ENCODE peak calls at places on chromosomes 6 and 20, in seven cellular contexts. R, H, W, P, N, K and I are unnamed samples.

GRCh38 chr6:148747145-148747492 is 289 bp downstream of the UST start:
- DNase-seq in W (no peak), H (peak), N (no peak), K (no peak), P (peak), R (peak), I (peak)

GRCh38 chr6:20404641-20405032 is 3.0 kb downstream of the E2F3 start:
- DNase-seq in N (peak), K (peak), P (peak), R (peak), H (peak), W (peak), I (peak)

GRCh38 chr6:37052027-37052628 is 46.7 kb downstream of the FGD2 start:
- DNase-seq in K (no peak), W (no peak), R (no peak), N (no peak), H (no peak), P (no peak), I (no peak)

GRCh38 chr20:37521091-37521771 is at the start of gene NNAT:
- DNase-seq in N (no peak), K (no peak), W (no peak), R (no peak), P (no peak), H (no peak), I (no peak)

GRCh38 chr6:55293116-55293515 is 34.2 kb upstream of the GFRAL start:
- DNase-seq in R (no peak), P (peak), H (peak), W (no peak), K (no peak), N (no peak), I (peak)

GRCh38 chr20:11502051-11502450 is 415.6 kb upstream of the BTBD3 start:
- DNase-seq in N (no peak), W (no peak), K (no peak), R (no peak), H (peak), P (peak), I (no peak)

GRCh38 chr6:134714679-134715078 is 235.2 kb downstream of the ALDH8A1 start:
- DNase-seq in N (no peak), H (peak), P (peak), R (no peak), K (no peak), W (peak), I (peak)

GRCh38 chr20:58888521-58889333 is 36.2 kb downstream of the GNAS start:
- DNase-seq in H (peak), P (peak), W (peak), K (peak), N (peak), R (peak), I (peak)

GRCh38 chr6:11732036-11732545 is 46.5 kb downstream of the ADTRP start:
- DNase-seq in R (no peak), P (peak), K (peak), N (no peak), W (peak), H (peak), I (peak)

GRCh38 chr6:165679326-165679725 is 16.3 kb upstream of the PDE10A start:
- DNase-seq in N (no peak), P (no peak), W (no peak), K (no peak), H (no peak), R (no peak), I (no peak)

GRCh38 chr20:35226775-35227681 is 538 bp downstream of the MMP24 start:
- DNase-seq in N (no peak), W (no peak), H (peak), K (peak), P (peak), R (peak), I (peak)

GRCh38 chr20:33739493-33739892 is 7.7 kb downstream of the ZNF341 start:
- DNase-seq in P (no peak), W (no peak), N (no peak), K (no peak), R (no peak), H (no peak), I (no peak)

GRCh38 chr6:50952092-50952932 is 133.6 kb downstream of the TFAP2B start:
- DNase-seq in H (no peak), K (no peak), W (peak), R (no peak), N (no peak), P (peak), I (peak)

GRCh38 chr6:135976585-135976984 is 125.1 kb downstream of the PDE7B start:
- DNase-seq in H (no peak), R (no peak), P (no peak), W (no peak), K (no peak), N (no peak), I (no peak)

GRCh38 chr20:46970937-46971630 is 76.4 kb downstream of the EYA2 start:
- DNase-seq in W (peak), H (peak), P (peak), N (no peak), R (no peak), K (peak), I (peak)

GRCh38 chr6:11762782-11763459 is 15.7 kb downstream of the ADTRP start:
- DNase-seq in K (no peak), R (no peak), W (no peak), P (peak), H (no peak), N (no peak), I (peak)

GRCh38 chr20:7851031-7851490 is 89.2 kb downstream of the HAO1 start:
- DNase-seq in N (no peak), H (peak), W (peak), R (no peak), P (peak), K (no peak), I (no peak)

GRCh38 chr20:63290677-63291472 is 2.1 kb upstream of the COL20A1 start:
- DNase-seq in N (peak), W (peak), R (peak), K (peak), H (peak), P (peak), I (peak)

GRCh38 chr20:17626217-17627007 is 55.6 kb downstream of the RRBP1 start:
- DNase-seq in P (no peak), R (no peak), N (no peak), H (no peak), W (no peak), K (no peak), I (no peak)

GRCh38 chr6:70651326-70651905 is 16.3 kb upstream of the SMAP1 start:
- DNase-seq in R (peak), N (no peak), P (peak), K (no peak), H (no peak), W (peak), I (no peak)

GRCh38 chr6:14818422-14818884 is 427.4 kb upstream of the JARID2 start:
- DNase-seq in W (no peak), R (no peak), P (peak), K (no peak), H (peak), N (no peak), I (no peak)

GRCh38 chr6:50681213-50681824 is 32.0 kb upstream of the TFAP2D start:
- DNase-seq in H (no peak), P (no peak), N (no peak), W (no peak), R (no peak), K (no peak), I (no peak)

GRCh38 chr20:25000268-25000801 is 7.8 kb upstream of the APMAP start:
- DNase-seq in N (no peak), H (peak), P (peak), W (peak), K (no peak), R (no peak), I (peak)

GRCh38 chr6:81933648-81934047 is 181.2 kb upstream of the TENT5A start:
- DNase-seq in W (no peak), H (no peak), R (no peak), N (no peak), P (peak), K (no peak), I (no peak)

GRCh38 chr6:117389227-117390057 is 36.3 kb downstream of the ROS1 start:
- DNase-seq in K (no peak), N (no peak), R (no peak), P (peak), H (no peak), W (no peak), I (no peak)

GRCh38 chr6:128208078-128208477 is 307.2 kb upstream of the THEMIS start:
- DNase-seq in P (peak), K (no peak), R (no peak), W (peak), H (peak), N (no peak), I (peak)

GRCh38 chr6:32933661-32934085 is 7.2 kb downstream of the HLA-DMB start:
- DNase-seq in P (peak), W (peak), K (peak), R (peak), N (peak), H (peak), I (peak)

GRCh38 chr20:34716921-34717229 is 12.7 kb downstream of the TP53INP2 start:
- DNase-seq in R (no peak), K (no peak), W (no peak), N (no peak), P (no peak), H (no peak), I (no peak)

GRCh38 chr6:41167173-41167963 is 4.5 kb upstream of the TREM2 start:
- DNase-seq in R (no peak), N (no peak), P (peak), H (no peak), K (no peak), W (no peak), I (peak)

GRCh38 chr20:17558154-17558940 is 11.5 kb upstream of the DSTN start:
- DNase-seq in H (peak), N (no peak), P (peak), K (no peak), W (peak), R (no peak), I (peak)

GRCh38 chr20:59817846-59818245 is 115.6 kb downstream of the SYCP2 start:
- DNase-seq in H (no peak), N (no peak), K (no peak), P (no peak), R (no peak), W (no peak), I (no peak)

GRCh38 chr6:56278186-56278585 is 30.8 kb upstream of the COL21A1 start:
- DNase-seq in N (no peak), P (peak), W (no peak), H (no peak), K (no peak), R (no peak), I (no peak)

GRCh38 chr6:136408205-136408604 is 118.6 kb upstream of the BCLAF1 start:
- DNase-seq in R (no peak), K (no peak), H (peak), W (peak), P (peak), N (no peak), I (peak)

GRCh38 chr6:582370-582769 is 74.5 kb downstream of the HUS1B start:
- DNase-seq in P (no peak), R (no peak), K (no peak), H (peak), W (no peak), N (no peak), I (no peak)

GRCh38 chr6:20038805-20039204 is 173.5 kb downstream of the MBOAT1 start:
- DNase-seq in K (no peak), N (no peak), R (no peak), H (peak), W (peak), P (peak), I (no peak)

GRCh38 chr20:33999025-33999629 is 5.4 kb downstream of the RALY start:
- DNase-seq in R (no peak), H (no peak), K (no peak), P (no peak), N (no peak), W (no peak), I (no peak)